ENCODE peak calls at places on chromosomes 13 and 19, in five cellular contexts. W is ascending aorta, H is heart right ventricle, P is brain microvascular endothelial cell, E is colonic mucosa. U is an unnamed sample.
A peak's percentile ranks its signal among the peaks of the same experiment; 100 is the strongest.

GRCh38 chr19:57103573-57104277 is 16.1 kb upstream of the USP29 start:
- DNase-seq in W (no peak), H (peak; percentile 47), P (peak; percentile 38), E (peak; percentile 51), U (peak; percentile 64)

GRCh38 chr13:33918199-33918932 is 100.4 kb downstream of the RFC3 start:
- DNase-seq in W (no peak), H (no peak), P (peak; percentile 71), E (no peak), U (no peak)

GRCh38 chr19:16328824-16329482 is 4.3 kb downstream of the KLF2 start:
- DNase-seq in W (no peak), H (no peak), P (no peak), E (no peak), U (no peak)

GRCh38 chr13:51619614-51620013 is 35.4 kb downstream of the WDFY2 start:
- DNase-seq in W (no peak), H (no peak), P (peak; percentile 55), E (no peak), U (no peak)

GRCh38 chr19:18001837-18002345 is 6.1 kb upstream of the ARRDC2 start:
- DNase-seq in W (no peak), H (no peak), P (no peak), E (no peak), U (no peak)

GRCh38 chr13:79404361-79404760 is 1.7 kb downstream of the RBM26 start:
- DNase-seq in W (no peak), H (no peak), P (no peak), E (no peak), U (no peak)

GRCh38 chr13:77309254-77309653 is 17.6 kb downstream of the MYCBP2 start:
- DNase-seq in W (no peak), H (no peak), P (no peak), E (no peak), U (no peak)

GRCh38 chr13:48295271-48295670 is 8.3 kb upstream of the RB1 start:
- DNase-seq in W (no peak), H (no peak), P (no peak), E (no peak), U (no peak)

GRCh38 chr19:18611327-18612050 is 1.2 kb upstream of the TMEM59L start:
- DNase-seq in W (no peak), H (no peak), P (no peak), E (no peak), U (no peak)

GRCh38 chr19:3851254-3852176 is 17.3 kb downstream of the ZFR2 start:
- DNase-seq in W (no peak), H (no peak), P (no peak), E (no peak), U (no peak)

GRCh38 chr19:50003810-50004419 is 21.3 kb downstream of the VRK3 start:
- DNase-seq in W (peak; percentile 46), H (peak; percentile 16), P (peak; percentile 96), E (no peak), U (no peak)

GRCh38 chr13:59722580-59722900 is 441.2 kb downstream of the DIAPH3 start:
- DNase-seq in W (no peak), H (no peak), P (no peak), E (no peak), U (no peak)

GRCh38 chr13:93690139-93690538 is 463.5 kb downstream of the GPC6 start:
- DNase-seq in W (no peak), H (no peak), P (peak; percentile 28), E (no peak), U (no peak)

GRCh38 chr13:30607908-30608307 is 9.8 kb upstream of the USPL1 start:
- DNase-seq in W (no peak), H (no peak), P (no peak), E (no peak), U (peak; percentile 3)

GRCh38 chr19:48468806-48469055 is 438 bp upstream of the CYTH2 start:
- DNase-seq in W (no peak), H (no peak), P (no peak), E (no peak), U (no peak)

GRCh38 chr19:29098863-29099481 is 114.0 kb downstream of the UQCRFS1 start:
- DNase-seq in W (peak; percentile 28), H (peak; percentile 34), P (peak; percentile 7), E (peak; percentile 38), U (peak; percentile 83)

GRCh38 chr13:100290165-100290801 is 201.4 kb downstream of the PCCA start:
- DNase-seq in W (no peak), H (no peak), P (no peak), E (no peak), U (no peak)

GRCh38 chr13:46339035-46339666 is 47.9 kb downstream of the RUBCNL start:
- DNase-seq in W (no peak), H (peak; percentile 13), P (peak; percentile 90), E (no peak), U (peak; percentile 63)

GRCh38 chr19:8209965-8210659 is 942 bp downstream of the CERS4 start:
- DNase-seq in W (no peak), H (peak; percentile 14), P (no peak), E (no peak), U (no peak)

GRCh38 chr13:60135344-60135743 is 28.4 kb downstream of the DIAPH3 start:
- DNase-seq in W (no peak), H (no peak), P (no peak), E (no peak), U (no peak)

GRCh38 chr19:13039211-13039789 is 44.0 kb downstream of the NFIX start:
- DNase-seq in W (no peak), H (no peak), P (no peak), E (no peak), U (no peak)

GRCh38 chr19:13038306-13039210 is 43.3 kb downstream of the NFIX start:
- DNase-seq in W (no peak), H (no peak), P (no peak), E (no peak), U (no peak)

GRCh38 chr19:13040916-13041292 is 45.6 kb downstream of the NFIX start:
- DNase-seq in W (no peak), H (no peak), P (no peak), E (no peak), U (peak; percentile 67)

GRCh38 chr19:13042443-13043130 is 47.3 kb downstream of the NFIX start:
- DNase-seq in W (no peak), H (no peak), P (no peak), E (no peak), U (no peak)

DNA sequence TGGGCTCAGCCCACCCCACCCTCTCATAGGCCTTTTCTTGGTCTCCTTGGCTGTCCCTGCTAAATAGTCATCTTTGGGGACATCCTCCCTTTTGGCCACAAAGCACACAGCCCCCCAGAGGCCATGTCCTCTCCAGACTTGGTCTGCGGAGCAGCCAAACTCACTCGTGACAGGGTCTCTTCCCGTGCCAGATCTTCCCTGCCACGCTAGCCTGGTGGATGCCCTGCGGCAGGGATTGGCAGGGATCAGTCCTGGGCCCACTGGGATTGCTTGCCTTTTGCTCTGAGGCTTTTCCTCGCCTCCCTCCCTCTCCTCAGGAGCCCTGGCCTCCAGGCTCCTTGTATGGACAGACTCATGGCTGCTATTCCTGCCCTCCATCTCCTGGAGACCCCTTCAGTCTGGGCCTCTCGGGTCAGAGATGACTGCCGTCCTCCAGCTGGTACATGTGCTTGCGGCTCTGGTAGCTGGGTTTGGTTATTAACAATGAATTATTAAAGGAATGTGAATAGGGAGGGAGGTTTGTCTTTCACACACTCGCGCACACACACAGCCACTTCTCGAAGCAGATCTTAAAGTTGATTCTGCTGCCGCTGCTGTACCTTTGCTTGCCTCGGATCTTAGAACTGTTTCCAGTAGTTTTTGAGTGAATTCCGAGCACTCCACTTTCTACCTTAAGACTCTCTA is 45.1 kb downstream of the NFIX start:
- DNase-seq in W (no peak), H (no peak), P (no peak), E (no peak), U (peak; percentile 49)
- H3K27ac ChIP-seq in W (peak overlapping the region; percentile 95), H (peak overlapping the region; percentile 79), P (no peak overlapping the region), E (no peak overlapping the region), U (peak overlapping the region; percentile 76)

DNA sequence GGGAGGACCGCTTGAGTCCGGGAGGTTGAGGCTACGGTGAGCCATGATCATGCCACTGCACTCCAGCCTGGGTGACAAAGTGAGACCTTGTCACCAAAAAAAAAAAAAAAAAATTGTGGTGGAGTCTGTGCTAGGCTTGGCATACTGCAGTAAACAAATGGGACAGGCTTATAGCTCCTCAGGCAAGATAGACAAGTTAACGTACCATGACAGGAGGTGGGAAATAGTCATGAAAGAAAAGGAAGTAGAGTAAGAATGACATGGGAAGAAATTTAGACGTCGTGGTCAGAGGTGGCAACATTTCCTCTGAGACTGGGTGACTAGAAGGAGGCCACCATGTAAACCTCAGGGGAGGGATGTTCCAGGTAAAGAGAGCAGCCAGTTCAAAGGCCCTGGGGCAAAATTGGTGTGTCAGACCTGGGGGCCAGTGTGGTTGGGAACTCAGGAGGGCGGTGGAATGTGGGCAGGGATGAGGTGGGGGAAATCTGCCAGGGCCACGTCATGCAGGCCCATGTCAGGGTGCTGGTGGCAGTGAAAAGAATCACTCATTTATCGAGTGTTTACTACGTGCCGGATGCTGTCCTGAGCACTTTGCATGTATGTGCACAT is 5.6 kb downstream of the SNRPA start:
- DNase-seq in W (no peak), H (no peak), P (no peak), E (no peak), U (no peak)
- H3K27ac ChIP-seq in W (no peak overlapping the region), H (no peak overlapping the region), P (no peak overlapping the region), E (no peak overlapping the region), U (no peak overlapping the region)

GRCh38 chr19:51798958-51799310 is 4.0 kb downstream of the FPR3 start:
- DNase-seq in W (no peak), H (no peak), P (no peak), E (no peak), U (peak; percentile 4)

GRCh38 chr19:51798127-51798526 is 3.2 kb downstream of the FPR3 start:
- DNase-seq in W (no peak), H (no peak), P (no peak), E (no peak), U (no peak)

GRCh38 chr19:51800849-51801244 is 5.9 kb downstream of the FPR3 start:
- DNase-seq in W (no peak), H (no peak), P (no peak), E (no peak), U (no peak)

GRCh38 chr19:51799311-51799997 is 4.5 kb downstream of the FPR3 start:
- DNase-seq in W (peak; percentile 67), H (peak; percentile 90), P (peak; percentile 96), E (peak; percentile 46), U (peak; percentile 56)

GRCh38 chr19:51799998-51800848 is 5.3 kb downstream of the FPR3 start:
- DNase-seq in W (no peak), H (peak; percentile 92), P (peak; percentile 56), E (no peak), U (peak; percentile 47)
- H3K27ac ChIP-seq in W (peak overlapping the region; percentile 47), H (peak overlapping the region; percentile 91), P (peak overlapping the region; percentile 70), E (peak overlapping the region; percentile 65), U (peak overlapping the region; percentile 17)

DNA sequence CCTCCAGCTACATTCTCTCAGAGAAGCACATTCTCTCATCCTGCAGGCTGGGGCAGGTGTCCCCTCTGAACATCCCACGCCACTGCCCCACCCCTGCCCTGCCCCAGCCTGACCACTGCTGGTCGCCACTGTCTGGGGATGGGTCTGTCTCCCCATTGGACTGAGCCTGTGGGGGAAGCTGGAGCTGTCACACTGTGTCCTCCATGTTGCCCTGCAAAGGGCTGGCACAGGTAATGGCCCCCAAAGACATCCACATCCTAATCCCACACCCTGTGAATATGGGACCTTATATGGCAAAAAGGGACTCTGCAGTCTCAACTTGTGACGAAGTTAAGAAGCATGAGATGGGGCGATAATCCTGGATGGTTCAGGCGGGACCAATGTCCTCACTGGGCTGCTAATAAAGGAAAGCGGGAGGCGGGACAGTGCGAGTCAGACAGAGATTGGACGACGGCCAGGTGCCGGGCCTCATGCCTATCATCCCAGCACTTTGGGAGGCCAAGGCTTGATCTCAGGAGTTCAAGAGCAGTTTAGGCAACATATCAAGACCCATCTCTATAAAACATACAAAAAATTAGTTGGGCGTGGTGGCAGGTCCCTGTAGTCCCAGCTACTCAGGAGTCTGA is 9.1 kb downstream of the AP2S1 start:
- DNase-seq in W (no peak), H (peak; percentile 78), P (peak; percentile 64), E (no peak), U (no peak)
- H3K27ac ChIP-seq in W (peak overlapping the region; percentile 50), H (peak overlapping the region; percentile 61), P (no peak overlapping the region), E (no peak overlapping the region), U (no peak overlapping the region)

U was measured in thyroid gland.